ENCODE peak calls at places on chromosomes 13 and 19, in four cellular contexts. K is AG09319; S is stimulated activated CD4-positive, alpha-beta T cell treated with anti-CD3 and anti-CD28 coated beads, Interleukin-4, amount 100 ng/mL, for 1 hour; A is sigmoid colon. P is an unnamed sample.

GRCh38 chr19:49436381-49437017 is 4.8 kb downstream of the SLC17A7 start:
- DNase-seq in K (no peak), S (peak), A (no peak), P (no peak)

GRCh38 chr13:30307966-30308290 is 577 bp upstream of the KATNAL1 start:
- DNase-seq in K (no peak), S (no peak), A (no peak), P (no peak)

GRCh38 chr13:19601749-19602725 is 31.4 kb upstream of the MPHOSPH8 start:
- DNase-seq in K (no peak), S (peak), A (no peak), P (no peak)

GRCh38 chr19:37867831-37868230 is 38.6 kb downstream of the WDR87 start:
- DNase-seq in K (no peak), S (no peak), A (no peak), P (no peak)

GRCh38 chr13:75425216-75426009 is 56.6 kb downstream of the TBC1D4 start:
- DNase-seq in K (no peak), S (no peak), A (no peak), P (no peak)

GRCh38 chr19:30666301-30666803 is 294.2 kb downstream of the ZNF536 start:
- DNase-seq in K (no peak), S (peak), A (no peak), P (peak)

GRCh38 chr19:51824603-51825002 is 29.6 kb downstream of the FPR3 start:
- DNase-seq in K (no peak), S (no peak), A (no peak), P (no peak)

GRCh38 chr13:99176309-99177276 is 24.1 kb upstream of the UBAC2 start:
- DNase-seq in K (no peak), S (peak), A (peak), P (peak)

GRCh38 chr13:36418022-36418805 is 14.1 kb upstream of the CCNA1 start:
- DNase-seq in K (no peak), S (no peak), A (no peak), P (no peak)

GRCh38 chr13:31046711-31047279 is 114.3 kb downstream of the TEX26 start:
- DNase-seq in K (no peak), S (no peak), A (peak), P (peak)

GRCh38 chr19:4081441-4082129 is 14.9 kb upstream of the ZBTB7A start:
- DNase-seq in K (no peak), S (no peak), A (no peak), P (no peak)

GRCh38 chr19:17902701-17903100 is 30.1 kb upstream of the CCDC124 start:
- DNase-seq in K (peak), S (no peak), A (no peak), P (no peak)

GRCh38 chr13:83272076-83272475 is 610.2 kb downstream of the SLITRK1 start:
- DNase-seq in K (no peak), S (no peak), A (no peak), P (no peak)

GRCh38 chr19:57651654-57651996 is 17.1 kb upstream of the ZSCAN4 start:
- DNase-seq in K (no peak), S (no peak), A (no peak), P (no peak)

GRCh38 chr13:44752184-44752583 is 176.1 kb upstream of the TSC22D1 start:
- DNase-seq in K (no peak), S (no peak), A (no peak), P (no peak)

GRCh38 chr13:61777281-61777680 is 361.6 kb upstream of the PCDH20 start:
- DNase-seq in K (no peak), S (no peak), A (no peak), P (no peak)

GRCh38 chr13:40681341-40682051 is 15.1 kb upstream of the FOXO1 start:
- DNase-seq in K (no peak), S (no peak), A (no peak), P (peak)

GRCh38 chr13:74555291-74556001 is 421.2 kb upstream of the KLF12 start:
- DNase-seq in K (no peak), S (no peak), A (no peak), P (no peak)

GRCh38 chr19:40422428-40423226 is 3.2 kb downstream of the SERTAD1 start:
- DNase-seq in K (no peak), S (no peak), A (no peak), P (no peak)

GRCh38 chr13:113648218-113648615 is 9.8 kb downstream of the ATP4B start:
- DNase-seq in K (no peak), S (no peak), A (peak), P (peak)

GRCh38 chr13:110816500-110816899 is 98.4 kb downstream of the ANKRD10 start:
- DNase-seq in K (no peak), S (no peak), A (no peak), P (no peak)

GRCh38 chr19:40750035-40750284 is 317 bp downstream of the ACTMAP start:
- DNase-seq in K (no peak), S (no peak), A (no peak), P (no peak)

GRCh38 chr19:45607071-45608029 is 5.3 kb upstream of the GPR4 start:
- DNase-seq in K (peak), S (peak), A (peak), P (peak)

GRCh38 chr19:16033721-16034120 is 42.6 kb upstream of the TPM4 start:
- DNase-seq in K (no peak), S (no peak), A (peak), P (no peak)

GRCh38 chr19:45955905-45956608 is 17.6 kb downstream of the NOVA2 start:
- DNase-seq in K (no peak), S (no peak), A (peak), P (peak)

GRCh38 chr19:55651236-55651635 is 3.2 kb downstream of the CCDC106 start:
- DNase-seq in K (no peak), S (no peak), A (no peak), P (no peak)

GRCh38 chr13:75794663-75795062 is 158.5 kb downstream of the LMO7 start:
- DNase-seq in K (no peak), S (no peak), A (no peak), P (no peak)

GRCh38 chr19:38710416-38710702 is 33.9 kb downstream of the CAPN12 start:
- DNase-seq in K (no peak), S (no peak), A (no peak), P (no peak)

GRCh38 chr19:31121501-31121900 is 227.7 kb downstream of the TSHZ3 start:
- DNase-seq in K (no peak), S (no peak), A (no peak), P (no peak)

GRCh38 chr19:31315621-31316011 is 33.6 kb downstream of the TSHZ3 start:
- DNase-seq in K (no peak), S (no peak), A (no peak), P (no peak)

GRCh38 chr13:93446256-93446655 is 219.6 kb downstream of the GPC6 start:
- DNase-seq in K (no peak), S (no peak), A (no peak), P (no peak)

GRCh38 chr19:3818479-3818878 is 32.3 kb upstream of the MATK start:
- DNase-seq in K (no peak), S (peak), A (no peak), P (no peak)

GRCh38 chr19:29532956-29533355 is 7.2 kb downstream of the VSTM2B start:
- DNase-seq in K (no peak), S (no peak), A (peak), P (no peak)

GRCh38 chr13:101711307-101712025 is 259.0 kb downstream of the ITGBL1 start:
- DNase-seq in K (no peak), S (no peak), A (no peak), P (no peak)

GRCh38 chr13:39516140-39516539 is 86.9 kb downstream of the LHFPL6 start:
- DNase-seq in K (no peak), S (no peak), A (no peak), P (no peak)

GRCh38 chr13:67971291-67971690 is 741.2 kb upstream of the PCDH9 start:
- DNase-seq in K (no peak), S (no peak), A (no peak), P (no peak)

P was measured in uterus.